ENCODE peak calls at places on chromosomes 11 and 22, in seven cellular contexts. B is globus pallidus, N is cardiac muscle cell, O is SK-N-SH, W is mammary epithelial cell, F is WTC11, X is NCI-H226. Y is an unnamed sample.

GRCh38 chr11:128497057-128497957 is 90.1 kb downstream of the ETS1 start:
- DNase-seq in B (no peak), N (peak), O (peak), W (peak), F (no peak), X (peak), Y (no peak)

GRCh38 chr11:2700415-2701211 is 819 bp upstream of the KCNQ1OT1 start:
- DNase-seq in B (peak), N (peak), O (peak), W (no peak), F (peak), X (no peak), Y (no peak)

GRCh38 chr22:37212174-37212906 is at the start of gene SSTR3:
- DNase-seq in B (no peak), N (peak), O (peak), W (no peak), F (peak), X (no peak), Y (no peak)

GRCh38 chr11:75557649-75558494 is 4.2 kb upstream of the SERPINH1 start:
- DNase-seq in B (no peak), N (peak), O (no peak), W (no peak), F (no peak), X (peak), Y (no peak)

GRCh38 chr22:49142891-49143290 is 684.8 kb downstream of the BRD1 start:
- DNase-seq in B (no peak), N (no peak), O (no peak), W (no peak), F (no peak), X (no peak), Y (no peak)

GRCh38 chr11:100735949-100736675 is 49.0 kb downstream of the ARHGAP42 start:
- DNase-seq in B (no peak), N (peak), O (no peak), W (peak), F (no peak), X (peak), Y (no peak)

GRCh38 chr11:7520981-7521487 is 7.2 kb downstream of the PPFIBP2 start:
- DNase-seq in B (no peak), N (no peak), O (no peak), W (no peak), F (no peak), X (no peak), Y (peak)

GRCh38 chr22:48235744-48236143 is 1473.3 kb downstream of the TBC1D22A start:
- DNase-seq in B (no peak), N (no peak), O (no peak), W (no peak), F (no peak), X (no peak), Y (no peak)

GRCh38 chr11:93895106-93895862 is 44.9 kb upstream of the VSTM5 start:
- DNase-seq in B (peak), N (peak), O (peak), W (peak), F (peak), X (peak), Y (no peak)

GRCh38 chr11:126607374-126607773 is 251.9 kb downstream of the ST3GAL4 start:
- DNase-seq in B (peak), N (peak), O (peak), W (peak), F (peak), X (peak), Y (peak)

GRCh38 chr11:64239662-64240466 is 1.0 kb upstream of the FKBP2 start:
- DNase-seq in B (no peak), N (no peak), O (no peak), W (no peak), F (no peak), X (no peak), Y (no peak)

GRCh38 chr11:87194985-87195820 is 157.5 kb downstream of the TMEM135 start:
- DNase-seq in B (no peak), N (no peak), O (no peak), W (no peak), F (no peak), X (no peak), Y (no peak)

GRCh38 chr11:117734596-117734995 is 62.4 kb downstream of the DSCAML1 start:
- DNase-seq in B (peak), N (no peak), O (peak), W (no peak), F (no peak), X (no peak), Y (no peak)

GRCh38 chr11:32002311-32002710 is 88.6 kb upstream of the RCN1 start:
- DNase-seq in B (no peak), N (no peak), O (no peak), W (no peak), F (no peak), X (no peak), Y (no peak)

GRCh38 chr22:20408891-20409290 is 14.9 kb downstream of the ZNF74 start:
- DNase-seq in B (no peak), N (no peak), O (no peak), W (no peak), F (no peak), X (no peak), Y (no peak)

GRCh38 chr11:44630511-44631210 is 65.2 kb downstream of the CD82 start:
- DNase-seq in B (no peak), N (no peak), O (no peak), W (no peak), F (no peak), X (no peak), Y (no peak)

GRCh38 chr11:93072236-93072635 is 102.8 kb downstream of the MTNR1B start:
- DNase-seq in B (no peak), N (no peak), O (no peak), W (no peak), F (no peak), X (no peak), Y (no peak)

GRCh38 chr11:118957968-118958367 is 1.9 kb downstream of the UPK2 start:
- DNase-seq in B (no peak), N (no peak), O (no peak), W (no peak), F (no peak), X (no peak), Y (no peak)

GRCh38 chr11:34859496-34859895 is 56.7 kb downstream of the APIP start:
- DNase-seq in B (no peak), N (no peak), O (no peak), W (no peak), F (no peak), X (no peak), Y (no peak)

GRCh38 chr22:48249721-48250268 is 1487.3 kb downstream of the TBC1D22A start:
- DNase-seq in B (no peak), N (no peak), O (no peak), W (no peak), F (no peak), X (no peak), Y (no peak)

GRCh38 chr11:65435981-65436411 is 13.4 kb downstream of the NEAT1 start:
- DNase-seq in B (no peak), N (peak), O (no peak), W (no peak), F (no peak), X (no peak), Y (no peak)

GRCh38 chr11:1218256-1218787 is 4.5 kb upstream of the MUC5B start:
- DNase-seq in B (no peak), N (no peak), O (peak), W (no peak), F (no peak), X (no peak), Y (no peak)

GRCh38 chr11:35614949-35615569 is 3.2 kb upstream of the FJX1 start:
- DNase-seq in B (peak), N (no peak), O (no peak), W (peak), F (no peak), X (no peak), Y (no peak)

GRCh38 chr11:128835741-128836410 is 31.2 kb downstream of the KCNJ1 start:
- DNase-seq in B (no peak), N (peak), O (no peak), W (no peak), F (no peak), X (peak), Y (no peak)

GRCh38 chr11:79198203-79198897 is 242.5 kb downstream of the TENM4 start:
- DNase-seq in B (no peak), N (no peak), O (no peak), W (no peak), F (no peak), X (no peak), Y (no peak)

GRCh38 chr11:126360049-126360446 is 4.6 kb downstream of the ST3GAL4 start:
- DNase-seq in B (peak), N (no peak), O (no peak), W (no peak), F (no peak), X (no peak), Y (no peak)

GRCh38 chr11:133323354-133323753 is 208.9 kb downstream of the OPCML start:
- DNase-seq in B (no peak), N (no peak), O (no peak), W (no peak), F (no peak), X (no peak), Y (no peak)

GRCh38 chr22:27554106-27554814 is 247.3 kb downstream of the MN1 start:
- DNase-seq in B (no peak), N (peak), O (no peak), W (no peak), F (no peak), X (no peak), Y (no peak)

GRCh38 chr11:133997556-133997955 is 40.8 kb upstream of the IGSF9B start:
- DNase-seq in B (no peak), N (no peak), O (no peak), W (no peak), F (no peak), X (no peak), Y (no peak)

GRCh38 chr11:114847599-114847998 is 169.3 kb downstream of the NXPE2 start:
- DNase-seq in B (no peak), N (no peak), O (no peak), W (no peak), F (no peak), X (no peak), Y (no peak)

GRCh38 chr11:98979212-98979611 is 41.5 kb upstream of the CNTN5 start:
- DNase-seq in B (no peak), N (no peak), O (no peak), W (no peak), F (no peak), X (no peak), Y (no peak)

GRCh38 chr11:114059984-114060401 is 482 bp downstream of the ZBTB16 start:
- DNase-seq in B (peak), N (peak), O (no peak), W (peak), F (no peak), X (no peak), Y (no peak)

GRCh38 chr11:15710593-15711260 is 596.0 kb downstream of the INSC start:
- DNase-seq in B (no peak), N (no peak), O (no peak), W (no peak), F (no peak), X (no peak), Y (no peak)

GRCh38 chr11:103624708-103625623 is 411.5 kb upstream of the DDI1 start:
- DNase-seq in B (no peak), N (peak), O (peak), W (peak), F (no peak), X (peak), Y (no peak)

Y was measured in GM12891.